ENCODE peak calls at places on chromosomes 11 and 22, in ten cellular contexts. One of them, this sample, is unnamed.

GRCh38 chr11:122159173-122159701 is 43.2 kb upstream of the BLID start:
- DNase-seq in transverse colon: no peak
- DNase-seq in A549: no peak
- DNase-seq in NB4: peak; percentile 18
- DNase-seq in choroid plexus epithelial cell: peak; percentile 79
- DNase-seq in fibroblast of lung: peak; percentile 82
- DNase-seq in gastrocnemius medialis: peak; percentile 23
- DNase-seq in lower leg skin: no peak
- DNase-seq in kidney epithelial cell: no peak
- DNase-seq in mucosa of descending colon: no peak
- DNase-seq in this sample: peak; percentile 82

GRCh38 chr11:12285811-12286222 is 91.6 kb upstream of the PARVA start:
- DNase-seq in lower leg skin: peak; percentile 13
- DNase-seq in gastrocnemius medialis: no peak
- DNase-seq in NB4: no peak
- DNase-seq in mucosa of descending colon: no peak
- DNase-seq in choroid plexus epithelial cell: peak; percentile 52
- DNase-seq in A549: no peak
- DNase-seq in transverse colon: no peak
- DNase-seq in fibroblast of lung: peak; percentile 72
- DNase-seq in kidney epithelial cell: no peak
- DNase-seq in this sample: no peak

GRCh38 chr11:105524286-105524685 is 85.6 kb upstream of the GRIA4 start:
- DNase-seq in lower leg skin: no peak
- DNase-seq in mucosa of descending colon: no peak
- DNase-seq in NB4: no peak
- DNase-seq in choroid plexus epithelial cell: no peak
- DNase-seq in gastrocnemius medialis: no peak
- DNase-seq in A549: no peak
- DNase-seq in fibroblast of lung: no peak
- DNase-seq in transverse colon: no peak
- DNase-seq in kidney epithelial cell: no peak
- DNase-seq in this sample: no peak

GRCh38 chr22:21933899-21934298 is 18.7 kb downstream of the PPM1F start:
- DNase-seq in NB4: no peak
- DNase-seq in A549: no peak
- DNase-seq in mucosa of descending colon: no peak
- DNase-seq in gastrocnemius medialis: no peak
- DNase-seq in fibroblast of lung: no peak
- DNase-seq in choroid plexus epithelial cell: no peak
- DNase-seq in kidney epithelial cell: no peak
- DNase-seq in lower leg skin: no peak
- DNase-seq in transverse colon: no peak
- DNase-seq in this sample: no peak

GRCh38 chr11:57544566-57544965 is 7.2 kb downstream of the SMTNL1 start:
- DNase-seq in kidney epithelial cell: no peak
- DNase-seq in gastrocnemius medialis: no peak
- DNase-seq in NB4: no peak
- DNase-seq in fibroblast of lung: no peak
- DNase-seq in A549: no peak
- DNase-seq in lower leg skin: no peak
- DNase-seq in choroid plexus epithelial cell: no peak
- DNase-seq in mucosa of descending colon: no peak
- DNase-seq in transverse colon: no peak
- DNase-seq in this sample: no peak

GRCh38 chr11:134592391-134592990 is 180.4 kb upstream of the B3GAT1 start:
- DNase-seq in fibroblast of lung: no peak
- DNase-seq in kidney epithelial cell: no peak
- DNase-seq in NB4: peak; percentile 68
- DNase-seq in mucosa of descending colon: peak; percentile 82
- DNase-seq in transverse colon: peak; percentile 55
- DNase-seq in A549: no peak
- DNase-seq in choroid plexus epithelial cell: peak; percentile 21
- DNase-seq in gastrocnemius medialis: no peak
- DNase-seq in lower leg skin: no peak
- DNase-seq in this sample: peak; percentile 1

GRCh38 chr11:106275151-106275550 is 197.7 kb downstream of the AASDHPPT start:
- DNase-seq in NB4: no peak
- DNase-seq in gastrocnemius medialis: no peak
- DNase-seq in kidney epithelial cell: no peak
- DNase-seq in choroid plexus epithelial cell: no peak
- DNase-seq in mucosa of descending colon: no peak
- DNase-seq in fibroblast of lung: peak; percentile 62
- DNase-seq in A549: no peak
- DNase-seq in lower leg skin: no peak
- DNase-seq in transverse colon: no peak
- DNase-seq in this sample: no peak

GRCh38 chr22:21038405-21038804 is 6.0 kb upstream of the SLC7A4 start:
- DNase-seq in transverse colon: no peak
- DNase-seq in A549: no peak
- DNase-seq in fibroblast of lung: peak; percentile 41
- DNase-seq in choroid plexus epithelial cell: peak; percentile 56
- DNase-seq in lower leg skin: no peak
- DNase-seq in gastrocnemius medialis: peak; percentile 56
- DNase-seq in NB4: no peak
- DNase-seq in mucosa of descending colon: no peak
- DNase-seq in kidney epithelial cell: no peak
- DNase-seq in this sample: peak; percentile 16

GRCh38 chr11:16410479-16410878 is 54.1 kb upstream of the SOX6 start:
- DNase-seq in gastrocnemius medialis: peak; percentile 13
- DNase-seq in transverse colon: no peak
- DNase-seq in kidney epithelial cell: peak; percentile 57
- DNase-seq in lower leg skin: no peak
- DNase-seq in choroid plexus epithelial cell: no peak
- DNase-seq in mucosa of descending colon: no peak
- DNase-seq in NB4: no peak
- DNase-seq in A549: no peak
- DNase-seq in fibroblast of lung: no peak
- DNase-seq in this sample: no peak

GRCh38 chr11:129226207-129226798 is 34.2 kb upstream of the ARHGAP32 start:
- DNase-seq in lower leg skin: no peak
- DNase-seq in gastrocnemius medialis: no peak
- DNase-seq in mucosa of descending colon: no peak
- DNase-seq in A549: no peak
- DNase-seq in choroid plexus epithelial cell: no peak
- DNase-seq in transverse colon: no peak
- DNase-seq in fibroblast of lung: no peak
- DNase-seq in kidney epithelial cell: no peak
- DNase-seq in NB4: no peak
- DNase-seq in this sample: no peak

GRCh38 chr11:129224538-129224937 is 32.4 kb upstream of the ARHGAP32 start:
- DNase-seq in gastrocnemius medialis: peak; percentile 24
- DNase-seq in NB4: no peak
- DNase-seq in fibroblast of lung: peak; percentile 16
- DNase-seq in mucosa of descending colon: no peak
- DNase-seq in A549: no peak
- DNase-seq in transverse colon: no peak
- DNase-seq in lower leg skin: no peak
- DNase-seq in kidney epithelial cell: no peak
- DNase-seq in choroid plexus epithelial cell: no peak
- DNase-seq in this sample: peak; percentile 21

GRCh38 chr11:129225190-129225589 is 33.1 kb upstream of the ARHGAP32 start:
- DNase-seq in choroid plexus epithelial cell: peak; percentile 54
- DNase-seq in mucosa of descending colon: no peak
- DNase-seq in fibroblast of lung: peak; percentile 85
- DNase-seq in transverse colon: no peak
- DNase-seq in gastrocnemius medialis: no peak
- DNase-seq in lower leg skin: no peak
- DNase-seq in kidney epithelial cell: no peak
- DNase-seq in A549: no peak
- DNase-seq in NB4: no peak
- DNase-seq in this sample: peak; percentile 86

GRCh38 chr11:129234978-129235377 is 42.9 kb upstream of the ARHGAP32 start:
- DNase-seq in A549: no peak
- DNase-seq in choroid plexus epithelial cell: no peak
- DNase-seq in NB4: no peak
- DNase-seq in transverse colon: no peak
- DNase-seq in fibroblast of lung: no peak
- DNase-seq in lower leg skin: no peak
- DNase-seq in kidney epithelial cell: no peak
- DNase-seq in gastrocnemius medialis: no peak
- DNase-seq in mucosa of descending colon: no peak
- DNase-seq in this sample: no peak

GRCh38 chr11:129230006-129230405 is 37.9 kb upstream of the ARHGAP32 start:
- DNase-seq in gastrocnemius medialis: no peak
- DNase-seq in fibroblast of lung: no peak
- DNase-seq in lower leg skin: no peak
- DNase-seq in NB4: peak; percentile 11
- DNase-seq in A549: no peak
- DNase-seq in mucosa of descending colon: no peak
- DNase-seq in kidney epithelial cell: no peak
- DNase-seq in choroid plexus epithelial cell: peak; percentile 39
- DNase-seq in transverse colon: no peak
- DNase-seq in this sample: peak; percentile 32
- TF ChIP-seq CTCF in gastrocnemius medialis: no peak
- TF ChIP-seq CTCF in fibroblast of lung: no peak
- TF ChIP-seq CTCF in lower leg skin: no peak
- TF ChIP-seq CTCF in NB4: no peak
- TF ChIP-seq CTCF in A549: peak; percentile 34
- TF ChIP-seq CTCF in mucosa of descending colon: no peak
- TF ChIP-seq CTCF in kidney epithelial cell: no peak
- TF ChIP-seq CTCF in choroid plexus epithelial cell: no peak
- TF ChIP-seq CTCF in transverse colon: no peak
- TF ChIP-seq CTCF in this sample: no peak

GRCh38 chr11:119101367-119101758 is 290 bp downstream of the DPAGT1 start:
- DNase-seq in mucosa of descending colon: no peak
- DNase-seq in lower leg skin: no peak
- DNase-seq in fibroblast of lung: no peak
- DNase-seq in kidney epithelial cell: no peak
- DNase-seq in transverse colon: peak; percentile 44
- DNase-seq in A549: no peak
- DNase-seq in NB4: peak; percentile 74
- DNase-seq in choroid plexus epithelial cell: no peak
- DNase-seq in gastrocnemius medialis: no peak
- DNase-seq in this sample: peak; percentile 21
- TF ChIP-seq CTCF in mucosa of descending colon: no peak
- TF ChIP-seq CTCF in lower leg skin: no peak
- TF ChIP-seq CTCF in fibroblast of lung: no peak
- TF ChIP-seq CTCF in kidney epithelial cell: no peak
- TF ChIP-seq CTCF in transverse colon: peak; percentile 49
- TF ChIP-seq CTCF in A549: no peak
- TF ChIP-seq CTCF in NB4: no peak
- TF ChIP-seq CTCF in choroid plexus epithelial cell: no peak
- TF ChIP-seq CTCF in gastrocnemius medialis: no peak
- TF ChIP-seq CTCF in this sample: no peak

DNA sequence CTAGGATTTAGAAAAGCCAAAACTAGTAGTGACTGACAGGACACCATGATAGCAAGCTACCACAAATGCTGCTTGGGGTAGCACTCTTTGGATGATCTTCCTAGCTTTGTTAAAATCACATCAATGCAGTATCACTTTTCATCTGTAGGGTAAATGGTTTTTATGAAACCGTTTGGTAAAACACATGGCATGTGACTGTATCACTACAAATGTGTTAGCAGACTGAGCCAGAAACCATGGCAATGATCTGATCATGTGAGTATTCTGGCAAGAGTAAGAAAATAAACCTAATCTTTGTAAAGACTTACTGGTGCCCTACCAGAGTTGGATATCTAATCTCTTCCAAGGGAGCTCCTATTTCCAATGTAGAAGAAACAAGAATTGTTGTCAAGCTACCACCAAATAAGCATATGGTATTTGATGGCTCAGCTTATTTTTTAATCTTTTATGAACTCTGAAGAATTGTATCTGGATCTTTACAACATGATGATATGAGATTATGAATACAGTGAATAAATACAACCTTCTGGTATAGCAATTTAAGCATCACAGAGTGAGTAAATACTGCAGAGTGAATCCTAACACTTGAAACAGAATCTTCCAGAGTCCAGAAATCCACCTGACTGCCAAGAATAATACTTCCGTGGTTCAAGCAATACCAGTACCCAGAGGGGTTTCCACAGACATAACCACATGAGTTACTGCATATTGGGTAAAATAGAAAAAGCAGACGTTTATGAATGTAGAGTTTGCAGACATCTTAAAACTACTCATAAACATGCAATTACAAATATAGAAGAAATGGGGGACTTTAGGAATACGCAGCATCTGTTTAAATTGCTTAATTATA is 238.9 kb downstream of the TTC28 start:
- DNase-seq in gastrocnemius medialis: no peak
- DNase-seq in A549: no peak
- DNase-seq in choroid plexus epithelial cell: peak; percentile 75
- DNase-seq in NB4: no peak
- DNase-seq in lower leg skin: no peak
- DNase-seq in fibroblast of lung: peak; percentile 81
- DNase-seq in mucosa of descending colon: no peak
- DNase-seq in transverse colon: no peak
- DNase-seq in kidney epithelial cell: no peak
- DNase-seq in this sample: peak; percentile 74
- TF ChIP-seq CTCF in gastrocnemius medialis: no peak
- TF ChIP-seq CTCF in A549: no peak
- TF ChIP-seq CTCF in choroid plexus epithelial cell: no peak
- TF ChIP-seq CTCF in NB4: no peak
- TF ChIP-seq CTCF in lower leg skin: no peak
- TF ChIP-seq CTCF in fibroblast of lung: peak; percentile 15
- TF ChIP-seq CTCF in mucosa of descending colon: no peak
- TF ChIP-seq CTCF in transverse colon: no peak
- TF ChIP-seq CTCF in kidney epithelial cell: no peak
- TF ChIP-seq CTCF in this sample: peak; percentile 8

GRCh38 chr22:37256075-37256726 is 12.1 kb upstream of the RAC2 start:
- DNase-seq in A549: no peak
- DNase-seq in mucosa of descending colon: no peak
- DNase-seq in choroid plexus epithelial cell: no peak
- DNase-seq in gastrocnemius medialis: no peak
- DNase-seq in NB4: no peak
- DNase-seq in kidney epithelial cell: no peak
- DNase-seq in fibroblast of lung: no peak
- DNase-seq in lower leg skin: no peak
- DNase-seq in transverse colon: no peak
- DNase-seq in this sample: no peak

GRCh38 chr22:37254867-37255233 is 10.8 kb upstream of the RAC2 start:
- DNase-seq in A549: no peak
- DNase-seq in choroid plexus epithelial cell: peak; percentile 73
- DNase-seq in mucosa of descending colon: no peak
- DNase-seq in lower leg skin: no peak
- DNase-seq in NB4: no peak
- DNase-seq in kidney epithelial cell: no peak
- DNase-seq in gastrocnemius medialis: no peak
- DNase-seq in fibroblast of lung: peak; percentile 77
- DNase-seq in transverse colon: no peak
- DNase-seq in this sample: no peak

GRCh38 chr22:37255558-37256006 is 11.5 kb upstream of the RAC2 start:
- DNase-seq in gastrocnemius medialis: no peak
- DNase-seq in lower leg skin: no peak
- DNase-seq in mucosa of descending colon: no peak
- DNase-seq in NB4: no peak
- DNase-seq in fibroblast of lung: no peak
- DNase-seq in kidney epithelial cell: no peak
- DNase-seq in A549: no peak
- DNase-seq in choroid plexus epithelial cell: no peak
- DNase-seq in transverse colon: no peak
- DNase-seq in this sample: no peak

GRCh38 chr22:37254206-37254866 is 10.3 kb upstream of the RAC2 start:
- DNase-seq in mucosa of descending colon: no peak
- DNase-seq in kidney epithelial cell: no peak
- DNase-seq in NB4: no peak
- DNase-seq in fibroblast of lung: peak; percentile 83
- DNase-seq in A549: no peak
- DNase-seq in gastrocnemius medialis: no peak
- DNase-seq in transverse colon: no peak
- DNase-seq in choroid plexus epithelial cell: peak; percentile 85
- DNase-seq in lower leg skin: no peak
- DNase-seq in this sample: peak; percentile 73

GRCh38 chr22:37253164-37253660 is 9.1 kb upstream of the RAC2 start:
- DNase-seq in A549: no peak
- DNase-seq in choroid plexus epithelial cell: no peak
- DNase-seq in NB4: no peak
- DNase-seq in kidney epithelial cell: no peak
- DNase-seq in gastrocnemius medialis: no peak
- DNase-seq in transverse colon: no peak
- DNase-seq in lower leg skin: no peak
- DNase-seq in fibroblast of lung: peak; percentile 40
- DNase-seq in mucosa of descending colon: no peak
- DNase-seq in this sample: no peak
- TF ChIP-seq CTCF in A549: no peak
- TF ChIP-seq CTCF in choroid plexus epithelial cell: peak; percentile 44
- TF ChIP-seq CTCF in NB4: no peak
- TF ChIP-seq CTCF in kidney epithelial cell: peak; percentile 6
- TF ChIP-seq CTCF in gastrocnemius medialis: no peak
- TF ChIP-seq CTCF in transverse colon: no peak
- TF ChIP-seq CTCF in lower leg skin: no peak
- TF ChIP-seq CTCF in fibroblast of lung: peak; percentile 25
- TF ChIP-seq CTCF in mucosa of descending colon: no peak
- TF ChIP-seq CTCF in this sample: peak; percentile 5